ENCODE peak calls at places on chromosomes 11 and 22, in four cellular contexts. H is colonic mucosa, R is cardiac muscle cell, L is astrocyte of the cerebellum. A is an unnamed sample.

GRCh38 chr22:23495614-23496444 is 84.3 kb downstream of the IGLL1 start:
- DNase-seq in L (no peak), H (no peak), R (no peak), A (no peak)

GRCh38 chr11:120819437-120819836 is 204.5 kb upstream of the TBCEL start:
- DNase-seq in H (no peak), L (no peak), R (no peak), A (no peak)

GRCh38 chr22:49790912-49791311 is 36.8 kb downstream of the BRD1 start:
- DNase-seq in L (no peak), R (no peak), H (no peak), A (no peak)

GRCh38 chr11:130865091-130865771 is 51.0 kb downstream of the SNX19 start:
- DNase-seq in H (no peak), R (no peak), L (no peak), A (no peak)

GRCh38 chr22:40044870-40045834 is 50.4 kb downstream of the FAM83F start:
- DNase-seq in L (no peak), H (peak; percentile 49), R (peak; percentile 14), A (peak; percentile 56)

GRCh38 chr11:120121914-120122473 is 15.9 kb downstream of the TRIM29 start:
- DNase-seq in H (no peak), R (no peak), L (no peak), A (no peak)

GRCh38 chr11:68146704-68147474 is 25.7 kb upstream of the CHKA start:
- DNase-seq in R (peak; percentile 58), H (peak; percentile 87), L (no peak), A (peak; percentile 33)

GRCh38 chr11:69923641-69924307 is 104.6 kb upstream of the FGF3 start:
- DNase-seq in H (no peak), R (no peak), L (no peak), A (no peak)

GRCh38 chr11:116835791-116836647 is 1.4 kb downstream of the APOA1 start:
- DNase-seq in H (peak; percentile 87), L (peak; percentile 71), R (peak; percentile 99), A (peak; percentile 66)

GRCh38 chr11:11186249-11186648 is 166.8 kb downstream of the CSNK2A3 start:
- DNase-seq in H (no peak), L (no peak), R (no peak), A (no peak)

GRCh38 chr22:39514373-39514973 is 5.9 kb upstream of the ATF4 start:
- DNase-seq in L (no peak), H (peak; percentile 74), R (peak; percentile 58), A (no peak)

GRCh38 chr11:82675838-82676237 is 57.8 kb downstream of the FAM181B start:
- DNase-seq in L (no peak), R (no peak), H (no peak), A (no peak)

GRCh38 chr11:130407978-130408377 is 20.4 kb downstream of the ADAMTS8 start:
- DNase-seq in R (peak; percentile 46), L (no peak), H (no peak), A (no peak)

GRCh38 chr11:73139476-73140198 is 2.5 kb downstream of the FCHSD2 start:
- DNase-seq in H (no peak), R (peak; percentile 59), L (no peak), A (no peak)

GRCh38 chr11:32333335-32333991 is 101.9 kb downstream of the WT1 start:
- DNase-seq in H (peak; percentile 77), R (peak; percentile 76), L (peak; percentile 40), A (peak; percentile 50)

GRCh38 chr11:112834277-112834755 is 126.9 kb upstream of the NCAM1 start:
- DNase-seq in H (no peak), R (no peak), L (no peak), A (no peak)

GRCh38 chr11:28833670-28834069 is 725.5 kb downstream of the METTL15 start:
- DNase-seq in H (no peak), R (peak; percentile 98), L (peak; percentile 82), A (no peak)

GRCh38 chr11:72493426-72494108 is 59.2 kb upstream of the CLPB start:
- DNase-seq in L (no peak), H (no peak), R (peak; percentile 36), A (no peak)

GRCh38 chr22:32202539-32203180 is 2.2 kb downstream of the RFPL2 start:
- DNase-seq in L (peak; percentile 18), R (peak; percentile 40), H (peak; percentile 71), A (peak; percentile 45)

GRCh38 chr22:40397436-40397835 is 27.0 kb downstream of the SGSM3 start:
- DNase-seq in R (peak; percentile 58), H (no peak), L (no peak), A (no peak)

GRCh38 chr11:24963879-24964278 is 467.0 kb downstream of the LUZP2 start:
- DNase-seq in R (peak; percentile 2), H (no peak), L (no peak), A (no peak)

GRCh38 chr11:68380786-68381622 is 68.6 kb downstream of the LRP5 start:
- DNase-seq in L (no peak), R (peak; percentile 68), H (no peak), A (no peak)

GRCh38 chr22:38203090-38203810 is 1.5 kb downstream of the MAFF start:
- DNase-seq in R (peak; percentile 35), H (peak; percentile 83), L (no peak), A (no peak)

GRCh38 chr11:35584321-35584720 is 33.9 kb upstream of the FJX1 start:
- DNase-seq in L (no peak), R (peak; percentile 38), H (no peak), A (no peak)

GRCh38 chr11:24132471-24132870 is 364.4 kb upstream of the LUZP2 start:
- DNase-seq in R (no peak), H (no peak), L (no peak), A (no peak)

GRCh38 chr11:107565219-107565937 is at the start of gene ALKBH8:
- DNase-seq in H (peak; percentile 83), L (peak; percentile 20), R (peak; percentile 72), A (peak; percentile 43)

GRCh38 chr11:120538707-120539106 is 27.2 kb downstream of the GRIK4 start:
- DNase-seq in R (no peak), H (no peak), L (no peak), A (no peak)

GRCh38 chr22:36612458-36612857 is 83.5 kb upstream of the EIF3D start:
- DNase-seq in H (no peak), R (peak; percentile 10), L (peak; percentile 6), A (no peak)

GRCh38 chr22:35705141-35705540 is 12.5 kb upstream of the APOL5 start:
- DNase-seq in L (peak; percentile 39), H (no peak), R (peak; percentile 87), A (no peak)

GRCh38 chr22:50015451-50016307 is 3.1 kb upstream of the IL17REL start:
- DNase-seq in R (no peak), H (no peak), L (no peak), A (no peak)

GRCh38 chr11:92979176-92979575 is 9.7 kb downstream of the MTNR1B start:
- DNase-seq in R (no peak), L (peak; percentile 19), H (no peak), A (no peak)

GRCh38 chr22:38981005-38981658 is 1.0 kb upstream of the APOBEC3B start:
- DNase-seq in R (peak; percentile 49), H (peak; percentile 55), L (no peak), A (no peak)

GRCh38 chr11:36469063-36469462 is 41.0 kb downstream of the TRAF6 start:
- DNase-seq in H (no peak), R (no peak), L (no peak), A (no peak)

GRCh38 chr11:124865902-124866851 is 945 bp downstream of the ROBO3 start:
- DNase-seq in H (peak; percentile 47), L (no peak), R (peak; percentile 41), A (peak; percentile 61)

GRCh38 chr11:95108159-95108611 is 18.5 kb downstream of the ENDOD1 start:
- DNase-seq in R (peak; percentile 81), L (no peak), H (peak; percentile 53), A (no peak)
- TF ChIP-seq CTCF in R (no peak), L (no peak), H (no peak), A (no peak)

GRCh38 chr11:118012083-118012669 is 26.0 kb downstream of the IL10RA start:
- DNase-seq in L (no peak), H (no peak), R (peak; percentile 33), A (no peak)
- TF ChIP-seq CTCF in L (no peak), H (no peak), R (no peak), A (no peak)

GRCh38 chr11:9137293-9138132 is 46.1 kb upstream of the SCUBE2 start:
- DNase-seq in H (peak; percentile 84), R (peak; percentile 77), L (peak; percentile 56), A (peak; percentile 73)
- TF ChIP-seq CTCF in H (peak; percentile 93), R (peak; percentile 99), L (peak; percentile 97), A (peak; percentile 88)

DNA sequence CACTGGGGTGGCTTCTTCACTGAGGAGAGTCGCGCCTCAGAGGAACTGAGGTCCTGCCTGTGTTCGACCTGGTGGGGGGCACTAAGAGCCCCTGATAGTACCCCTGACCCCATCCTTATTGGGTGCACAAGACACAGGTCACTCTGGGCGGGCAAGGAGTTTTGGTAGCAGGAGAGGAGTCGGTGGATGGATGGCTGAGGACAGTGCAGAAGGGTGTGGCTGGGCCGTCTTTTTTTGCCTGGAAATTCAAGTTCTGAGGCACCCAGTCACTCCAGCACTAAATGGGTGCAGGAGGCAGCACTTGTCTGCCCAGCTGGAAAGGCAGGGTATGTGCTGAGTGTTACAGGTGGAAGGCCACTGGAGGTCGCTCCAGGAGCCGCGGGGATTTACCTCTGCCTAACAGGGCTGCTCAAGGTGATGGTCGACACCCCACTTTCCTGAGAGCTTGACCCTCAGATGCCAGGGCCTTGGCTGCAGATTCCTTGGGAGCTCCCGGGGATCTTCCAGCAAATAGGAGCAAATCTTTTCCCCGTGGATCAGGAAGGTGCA is 960 bp downstream of the TSSC4 start:
- DNase-seq in R (no peak), H (no peak), L (no peak), A (no peak)
- TF ChIP-seq CTCF in R (no peak), H (no peak), L (no peak), A (no peak)

DNA sequence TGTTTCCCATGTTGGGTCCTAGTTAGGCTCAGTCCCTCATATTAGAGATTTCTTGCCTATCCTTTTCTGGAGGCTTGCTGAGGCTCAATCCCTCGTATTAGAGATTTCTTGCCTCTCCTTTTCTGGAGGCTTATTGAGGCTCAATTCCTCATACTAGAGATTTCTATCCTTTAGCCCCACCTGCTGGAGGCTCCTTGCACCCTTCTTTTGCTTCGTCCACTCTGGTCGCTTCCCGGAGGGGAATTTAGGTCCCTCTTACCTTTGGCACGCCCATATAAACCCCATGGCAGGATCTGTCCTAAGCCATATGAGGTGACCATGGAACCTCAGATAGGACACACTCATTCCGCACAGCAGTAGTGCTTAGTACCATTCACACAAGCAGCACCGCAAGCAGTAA is 15.9 kb downstream of the CYP2D6 start:
- DNase-seq in R (peak; percentile 30), H (no peak), L (no peak), A (no peak)
- TF ChIP-seq CTCF in R (peak; percentile 32), H (no peak), L (peak; percentile 37), A (peak; percentile 35)

GRCh38 chr11:61775106-61775505 is 17.3 kb downstream of the TMEM258 start:
- DNase-seq in R (no peak), L (no peak), H (no peak), A (no peak)

GRCh38 chr11:61775606-61776554 is 16.5 kb downstream of the TMEM258 start:
- DNase-seq in H (no peak), L (no peak), R (no peak), A (no peak)

GRCh38 chr11:61778357-61778886 is 14.0 kb downstream of the TMEM258 start:
- DNase-seq in R (no peak), H (no peak), L (no peak), A (no peak)

GRCh38 chr11:61777234-61778090 is 14.9 kb downstream of the TMEM258 start:
- DNase-seq in L (no peak), H (peak; percentile 45), R (no peak), A (no peak)

GRCh38 chr11:61776561-61777075 is 15.8 kb downstream of the TMEM258 start:
- DNase-seq in L (no peak), R (peak; percentile 82), H (peak; percentile 77), A (no peak)
- TF ChIP-seq CTCF in L (peak; percentile 87), R (peak; percentile 80), H (peak; percentile 67), A (peak; percentile 61)

GRCh38 chr11:128524172-128524571 is 63.2 kb downstream of the ETS1 start:
- DNase-seq in L (no peak), H (no peak), R (peak; percentile 65), A (no peak)
- TF ChIP-seq CTCF in L (no peak), H (no peak), R (peak; percentile 10), A (no peak)